ENCODE peak calls at places on chromosomes 7 and 10, in four cellular contexts. One of them, this sample, is unnamed.

GRCh38 chr10:32949221-32949678 is 8.8 kb downstream of the ITGB1 start:
- DNase-seq in CD4-positive, CD25-positive, alpha-beta regulatory T cell: no peak
- DNase-seq in stimulated activated effector memory CD8-positive, alpha-beta T cell treated with anti-CD3 and anti-CD28 coated beads, Interleukin-12 subunit alpha, Interleukin-12 subunit beta, amount 100 ng/mL, for 72 hours: no peak
- DNase-seq in AML-193: no peak
- DNase-seq in this sample: no peak

GRCh38 chr10:6053303-6053702 is 8.9 kb downstream of the IL2RA start:
- DNase-seq in CD4-positive, CD25-positive, alpha-beta regulatory T cell: no peak
- DNase-seq in stimulated activated effector memory CD8-positive, alpha-beta T cell treated with anti-CD3 and anti-CD28 coated beads, Interleukin-12 subunit alpha, Interleukin-12 subunit beta, amount 100 ng/mL, for 72 hours: peak
- DNase-seq in AML-193: no peak
- DNase-seq in this sample: no peak

GRCh38 chr10:12351447-12351846 is 2.1 kb downstream of the CAMK1D start:
- DNase-seq in CD4-positive, CD25-positive, alpha-beta regulatory T cell: no peak
- DNase-seq in stimulated activated effector memory CD8-positive, alpha-beta T cell treated with anti-CD3 and anti-CD28 coated beads, Interleukin-12 subunit alpha, Interleukin-12 subunit beta, amount 100 ng/mL, for 72 hours: no peak
- DNase-seq in AML-193: no peak
- DNase-seq in this sample: no peak

GRCh38 chr7:33888206-33888605 is 17.1 kb upstream of the BMPER start:
- DNase-seq in CD4-positive, CD25-positive, alpha-beta regulatory T cell: no peak
- DNase-seq in stimulated activated effector memory CD8-positive, alpha-beta T cell treated with anti-CD3 and anti-CD28 coated beads, Interleukin-12 subunit alpha, Interleukin-12 subunit beta, amount 100 ng/mL, for 72 hours: no peak
- DNase-seq in AML-193: no peak
- DNase-seq in this sample: no peak

GRCh38 chr7:65004575-65004974 is 1.9 kb downstream of the ERV3-1 start:
- DNase-seq in CD4-positive, CD25-positive, alpha-beta regulatory T cell: no peak
- DNase-seq in stimulated activated effector memory CD8-positive, alpha-beta T cell treated with anti-CD3 and anti-CD28 coated beads, Interleukin-12 subunit alpha, Interleukin-12 subunit beta, amount 100 ng/mL, for 72 hours: no peak
- DNase-seq in AML-193: no peak
- DNase-seq in this sample: no peak

GRCh38 chr7:102967798-102968197 is 55.0 kb downstream of the LRRC17 start:
- DNase-seq in CD4-positive, CD25-positive, alpha-beta regulatory T cell: no peak
- DNase-seq in stimulated activated effector memory CD8-positive, alpha-beta T cell treated with anti-CD3 and anti-CD28 coated beads, Interleukin-12 subunit alpha, Interleukin-12 subunit beta, amount 100 ng/mL, for 72 hours: no peak
- DNase-seq in AML-193: no peak
- DNase-seq in this sample: no peak

GRCh38 chr7:122155566-122155965 is 11.5 kb upstream of the AASS start:
- DNase-seq in CD4-positive, CD25-positive, alpha-beta regulatory T cell: no peak
- DNase-seq in stimulated activated effector memory CD8-positive, alpha-beta T cell treated with anti-CD3 and anti-CD28 coated beads, Interleukin-12 subunit alpha, Interleukin-12 subunit beta, amount 100 ng/mL, for 72 hours: no peak
- DNase-seq in AML-193: no peak
- DNase-seq in this sample: no peak

GRCh38 chr10:99682032-99682431 is 22.7 kb downstream of the ENTPD7 start:
- DNase-seq in CD4-positive, CD25-positive, alpha-beta regulatory T cell: no peak
- DNase-seq in stimulated activated effector memory CD8-positive, alpha-beta T cell treated with anti-CD3 and anti-CD28 coated beads, Interleukin-12 subunit alpha, Interleukin-12 subunit beta, amount 100 ng/mL, for 72 hours: no peak
- DNase-seq in AML-193: no peak
- DNase-seq in this sample: no peak

GRCh38 chr10:101446947-101447346 is 93.0 kb downstream of the BTRC start:
- DNase-seq in CD4-positive, CD25-positive, alpha-beta regulatory T cell: no peak
- DNase-seq in stimulated activated effector memory CD8-positive, alpha-beta T cell treated with anti-CD3 and anti-CD28 coated beads, Interleukin-12 subunit alpha, Interleukin-12 subunit beta, amount 100 ng/mL, for 72 hours: no peak
- DNase-seq in AML-193: no peak
- DNase-seq in this sample: peak

GRCh38 chr7:107659666-107660065 is 962 bp upstream of the SLC26A4 start:
- DNase-seq in CD4-positive, CD25-positive, alpha-beta regulatory T cell: no peak
- DNase-seq in stimulated activated effector memory CD8-positive, alpha-beta T cell treated with anti-CD3 and anti-CD28 coated beads, Interleukin-12 subunit alpha, Interleukin-12 subunit beta, amount 100 ng/mL, for 72 hours: no peak
- DNase-seq in AML-193: no peak
- DNase-seq in this sample: no peak

GRCh38 chr10:22579826-22580225 is 134.6 kb downstream of the PIP4K2A start:
- DNase-seq in CD4-positive, CD25-positive, alpha-beta regulatory T cell: no peak
- DNase-seq in stimulated activated effector memory CD8-positive, alpha-beta T cell treated with anti-CD3 and anti-CD28 coated beads, Interleukin-12 subunit alpha, Interleukin-12 subunit beta, amount 100 ng/mL, for 72 hours: no peak
- DNase-seq in AML-193: no peak
- DNase-seq in this sample: no peak

GRCh38 chr7:136528329-136528728 is 340.1 kb upstream of the CHRM2 start:
- DNase-seq in CD4-positive, CD25-positive, alpha-beta regulatory T cell: no peak
- DNase-seq in stimulated activated effector memory CD8-positive, alpha-beta T cell treated with anti-CD3 and anti-CD28 coated beads, Interleukin-12 subunit alpha, Interleukin-12 subunit beta, amount 100 ng/mL, for 72 hours: no peak
- DNase-seq in AML-193: no peak
- DNase-seq in this sample: no peak

GRCh38 chr10:112811741-112812551 is 138.1 kb upstream of the TCF7L2 start:
- DNase-seq in CD4-positive, CD25-positive, alpha-beta regulatory T cell: no peak
- DNase-seq in stimulated activated effector memory CD8-positive, alpha-beta T cell treated with anti-CD3 and anti-CD28 coated beads, Interleukin-12 subunit alpha, Interleukin-12 subunit beta, amount 100 ng/mL, for 72 hours: no peak
- DNase-seq in AML-193: no peak
- DNase-seq in this sample: no peak

GRCh38 chr10:44774676-44775401 is 136.3 kb upstream of the TMEM72 start:
- DNase-seq in CD4-positive, CD25-positive, alpha-beta regulatory T cell: no peak
- DNase-seq in stimulated activated effector memory CD8-positive, alpha-beta T cell treated with anti-CD3 and anti-CD28 coated beads, Interleukin-12 subunit alpha, Interleukin-12 subunit beta, amount 100 ng/mL, for 72 hours: no peak
- DNase-seq in AML-193: no peak
- DNase-seq in this sample: no peak

GRCh38 chr7:43385856-43386255 is 197.1 kb upstream of the STK17A start:
- DNase-seq in CD4-positive, CD25-positive, alpha-beta regulatory T cell: no peak
- DNase-seq in stimulated activated effector memory CD8-positive, alpha-beta T cell treated with anti-CD3 and anti-CD28 coated beads, Interleukin-12 subunit alpha, Interleukin-12 subunit beta, amount 100 ng/mL, for 72 hours: no peak
- DNase-seq in AML-193: no peak
- DNase-seq in this sample: no peak

GRCh38 chr10:47402681-47403301 is 18.7 kb upstream of the ZNF488 start:
- DNase-seq in CD4-positive, CD25-positive, alpha-beta regulatory T cell: no peak
- DNase-seq in stimulated activated effector memory CD8-positive, alpha-beta T cell treated with anti-CD3 and anti-CD28 coated beads, Interleukin-12 subunit alpha, Interleukin-12 subunit beta, amount 100 ng/mL, for 72 hours: no peak
- DNase-seq in AML-193: no peak
- DNase-seq in this sample: peak

GRCh38 chr10:132715791-132716680 is 69.9 kb downstream of the NKX6-2 start:
- DNase-seq in CD4-positive, CD25-positive, alpha-beta regulatory T cell: no peak
- DNase-seq in stimulated activated effector memory CD8-positive, alpha-beta T cell treated with anti-CD3 and anti-CD28 coated beads, Interleukin-12 subunit alpha, Interleukin-12 subunit beta, amount 100 ng/mL, for 72 hours: no peak
- DNase-seq in AML-193: no peak
- DNase-seq in this sample: no peak

GRCh38 chr10:14306201-14306600 is 24.5 kb downstream of the FRMD4A start:
- DNase-seq in CD4-positive, CD25-positive, alpha-beta regulatory T cell: no peak
- DNase-seq in stimulated activated effector memory CD8-positive, alpha-beta T cell treated with anti-CD3 and anti-CD28 coated beads, Interleukin-12 subunit alpha, Interleukin-12 subunit beta, amount 100 ng/mL, for 72 hours: no peak
- DNase-seq in AML-193: peak
- DNase-seq in this sample: no peak

GRCh38 chr10:8617792-8618191 is 563.3 kb downstream of the GATA3 start:
- DNase-seq in CD4-positive, CD25-positive, alpha-beta regulatory T cell: no peak
- DNase-seq in stimulated activated effector memory CD8-positive, alpha-beta T cell treated with anti-CD3 and anti-CD28 coated beads, Interleukin-12 subunit alpha, Interleukin-12 subunit beta, amount 100 ng/mL, for 72 hours: no peak
- DNase-seq in AML-193: no peak
- DNase-seq in this sample: no peak

GRCh38 chr10:132162021-132162531 is 24.7 kb upstream of the DPYSL4 start:
- DNase-seq in CD4-positive, CD25-positive, alpha-beta regulatory T cell: no peak
- DNase-seq in stimulated activated effector memory CD8-positive, alpha-beta T cell treated with anti-CD3 and anti-CD28 coated beads, Interleukin-12 subunit alpha, Interleukin-12 subunit beta, amount 100 ng/mL, for 72 hours: no peak
- DNase-seq in AML-193: no peak
- DNase-seq in this sample: no peak

GRCh38 chr7:17298840-17299476 is 506 bp downstream of the AHR start:
- DNase-seq in CD4-positive, CD25-positive, alpha-beta regulatory T cell: peak
- DNase-seq in stimulated activated effector memory CD8-positive, alpha-beta T cell treated with anti-CD3 and anti-CD28 coated beads, Interleukin-12 subunit alpha, Interleukin-12 subunit beta, amount 100 ng/mL, for 72 hours: peak
- DNase-seq in AML-193: no peak
- DNase-seq in this sample: peak

GRCh38 chr7:55438085-55438764 is 73.1 kb downstream of the LANCL2 start:
- DNase-seq in CD4-positive, CD25-positive, alpha-beta regulatory T cell: no peak
- DNase-seq in stimulated activated effector memory CD8-positive, alpha-beta T cell treated with anti-CD3 and anti-CD28 coated beads, Interleukin-12 subunit alpha, Interleukin-12 subunit beta, amount 100 ng/mL, for 72 hours: no peak
- DNase-seq in AML-193: no peak
- DNase-seq in this sample: no peak

GRCh38 chr10:89655722-89656121 is 10.7 kb upstream of the PANK1 start:
- DNase-seq in CD4-positive, CD25-positive, alpha-beta regulatory T cell: no peak
- DNase-seq in stimulated activated effector memory CD8-positive, alpha-beta T cell treated with anti-CD3 and anti-CD28 coated beads, Interleukin-12 subunit alpha, Interleukin-12 subunit beta, amount 100 ng/mL, for 72 hours: no peak
- DNase-seq in AML-193: no peak
- DNase-seq in this sample: no peak

GRCh38 chr10:32161586-32161985 is 105.4 kb upstream of the KIF5B start:
- DNase-seq in CD4-positive, CD25-positive, alpha-beta regulatory T cell: no peak
- DNase-seq in stimulated activated effector memory CD8-positive, alpha-beta T cell treated with anti-CD3 and anti-CD28 coated beads, Interleukin-12 subunit alpha, Interleukin-12 subunit beta, amount 100 ng/mL, for 72 hours: no peak
- DNase-seq in AML-193: no peak
- DNase-seq in this sample: peak

GRCh38 chr10:92573091-92573797 is 649 bp downstream of the IDE start:
- DNase-seq in CD4-positive, CD25-positive, alpha-beta regulatory T cell: peak
- DNase-seq in stimulated activated effector memory CD8-positive, alpha-beta T cell treated with anti-CD3 and anti-CD28 coated beads, Interleukin-12 subunit alpha, Interleukin-12 subunit beta, amount 100 ng/mL, for 72 hours: peak
- DNase-seq in AML-193: peak
- DNase-seq in this sample: peak

GRCh38 chr10:57579926-57580325 is 687.8 kb downstream of the IPMK start:
- DNase-seq in CD4-positive, CD25-positive, alpha-beta regulatory T cell: no peak
- DNase-seq in stimulated activated effector memory CD8-positive, alpha-beta T cell treated with anti-CD3 and anti-CD28 coated beads, Interleukin-12 subunit alpha, Interleukin-12 subunit beta, amount 100 ng/mL, for 72 hours: no peak
- DNase-seq in AML-193: peak
- DNase-seq in this sample: no peak

GRCh38 chr10:87589653-87590052 is 70.0 kb upstream of the PAPSS2 start:
- DNase-seq in CD4-positive, CD25-positive, alpha-beta regulatory T cell: no peak
- DNase-seq in stimulated activated effector memory CD8-positive, alpha-beta T cell treated with anti-CD3 and anti-CD28 coated beads, Interleukin-12 subunit alpha, Interleukin-12 subunit beta, amount 100 ng/mL, for 72 hours: no peak
- DNase-seq in AML-193: no peak
- DNase-seq in this sample: no peak